ENCODE peak calls at places on chromosome 9, in four cellular contexts. X is breast epithelium, Q is tibial nerve, I is NB4. Z is an unnamed sample.

GRCh38 chr9:126295936-126296600 is 30.6 kb upstream of the MVB12B start:
- DNase-seq in X (no peak), Q (no peak), I (no peak), Z (no peak)

GRCh38 chr9:98708933-98709911 is at the start of gene GABBR2:
- DNase-seq in X (no peak), Q (no peak), I (no peak), Z (no peak)

GRCh38 chr9:134291961-134292871 is 34.0 kb upstream of the RXRA start:
- DNase-seq in X (no peak), Q (no peak), I (no peak), Z (no peak)

GRCh38 chr9:124680714-124681390 is 90.3 kb downstream of the NR6A1 start:
- DNase-seq in X (no peak), Q (no peak), I (no peak), Z (no peak)

GRCh38 chr9:132651259-132651658 is 18.5 kb downstream of the DDX31 start:
- DNase-seq in X (no peak), Q (no peak), I (peak; percentile 76), Z (no peak)

GRCh38 chr9:106634641-106635040 is 228.3 kb upstream of the ZNF462 start:
- DNase-seq in X (no peak), Q (no peak), I (no peak), Z (no peak)

GRCh38 chr9:69104830-69105527 is 69.1 kb upstream of the TJP2 start:
- DNase-seq in X (peak; percentile 72), Q (no peak), I (no peak), Z (no peak)

GRCh38 chr9:77547113-77547731 is 100.9 kb downstream of the GNA14 start:
- DNase-seq in X (no peak), Q (no peak), I (no peak), Z (no peak)

GRCh38 chr9:101270325-101270701 is 114.5 kb downstream of the BAAT start:
- DNase-seq in X (no peak), Q (no peak), I (no peak), Z (no peak)

GRCh38 chr9:127783111-127783621 is 2.7 kb upstream of the CDK9 start:
- DNase-seq in X (no peak), Q (no peak), I (peak; percentile 98), Z (no peak)

GRCh38 chr9:127786773-127787123 is 914 bp downstream of the CDK9 start:
- DNase-seq in X (no peak), Q (no peak), I (no peak), Z (no peak)

GRCh38 chr9:127785933-127786772 is at the start of gene CDK9:
- DNase-seq in X (peak; percentile 88), Q (peak; percentile 84), I (peak; percentile 91), Z (peak; percentile 93)

GRCh38 chr9:127783644-127784043 is 2.2 kb upstream of the CDK9 start:
- DNase-seq in X (no peak), Q (no peak), I (peak; percentile 94), Z (no peak)

GRCh38 chr9:127785023-127785932 is 556 bp upstream of the CDK9 start:
- DNase-seq in X (peak; percentile 88), Q (peak; percentile 82), I (peak; percentile 91), Z (peak; percentile 89)
- H3K4me3 ChIP-seq in X (peak overlapping the region; percentile 99), Q (peak overlapping the region; percentile 50), I (peak overlapping the region; percentile 55), Z (peak overlapping the region; percentile 93)

GRCh38 chr9:100098887-100099721 is at the start of the genes ERP44 and INVS:
- DNase-seq in X (peak; percentile 96), Q (peak; percentile 98), I (peak; percentile 99), Z (peak; percentile 98)
- TF ChIP-seq POLR2A in X (peak; percentile 51), Q (peak; percentile 74), I (peak; percentile 76), Z (peak; percentile 73)

GRCh38 chr9:105063665-105064247 is 135.8 kb upstream of the ABCA1 start:
- DNase-seq in X (no peak), Q (peak; percentile 17), I (peak; percentile 40), Z (peak; percentile 27)

GRCh38 chr9:105067895-105068580 is 140.1 kb upstream of the ABCA1 start:
- DNase-seq in X (no peak), Q (no peak), I (peak; percentile 41), Z (no peak)

GRCh38 chr9:105066265-105066865 is 138.4 kb upstream of the ABCA1 start:
- DNase-seq in X (no peak), Q (peak; percentile 54), I (peak; percentile 46), Z (no peak)

GRCh38 chr9:105064248-105065118 is 136.5 kb upstream of the ABCA1 start:
- DNase-seq in X (peak; percentile 81), Q (peak; percentile 86), I (peak; percentile 59), Z (peak; percentile 88)

GRCh38 chr9:105065119-105066088 is 137.4 kb upstream of the ABCA1 start:
- DNase-seq in X (no peak), Q (no peak), I (no peak), Z (no peak)
- H3K4me3 ChIP-seq in X (no peak overlapping the region), Q (no peak overlapping the region), I (no peak overlapping the region), Z (no peak overlapping the region)

GRCh38 chr9:111352545-111352944 is 22.5 kb upstream of the OR2K2 start:
- DNase-seq in X (no peak), Q (no peak), I (no peak), Z (no peak)

GRCh38 chr9:111350556-111350955 is 20.5 kb upstream of the OR2K2 start:
- DNase-seq in X (no peak), Q (no peak), I (no peak), Z (no peak)

GRCh38 chr9:111349766-111350165 is 19.7 kb upstream of the OR2K2 start:
- DNase-seq in X (no peak), Q (no peak), I (no peak), Z (no peak)

GRCh38 chr9:111348821-111349271 is 18.8 kb upstream of the OR2K2 start:
- DNase-seq in X (no peak), Q (no peak), I (no peak), Z (no peak)
- TF ChIP-seq POLR2A in X (no peak), Q (no peak), I (no peak), Z (no peak)

GRCh38 chr9:136663311-136663679 is 579 bp downstream of the EGFL7 start:
- DNase-seq in X (no peak), Q (no peak), I (no peak), Z (no peak)

GRCh38 chr9:136662326-136662655 is 425 bp upstream of the EGFL7 start:
- DNase-seq in X (no peak), Q (no peak), I (no peak), Z (no peak)

GRCh38 chr9:136661641-136662325 is 933 bp upstream of the EGFL7 start:
- DNase-seq in X (no peak), Q (no peak), I (no peak), Z (no peak)

GRCh38 chr9:136664000-136664798 is 1.5 kb downstream of the EGFL7 start:
- DNase-seq in X (no peak), Q (no peak), I (no peak), Z (no peak)

DNA sequence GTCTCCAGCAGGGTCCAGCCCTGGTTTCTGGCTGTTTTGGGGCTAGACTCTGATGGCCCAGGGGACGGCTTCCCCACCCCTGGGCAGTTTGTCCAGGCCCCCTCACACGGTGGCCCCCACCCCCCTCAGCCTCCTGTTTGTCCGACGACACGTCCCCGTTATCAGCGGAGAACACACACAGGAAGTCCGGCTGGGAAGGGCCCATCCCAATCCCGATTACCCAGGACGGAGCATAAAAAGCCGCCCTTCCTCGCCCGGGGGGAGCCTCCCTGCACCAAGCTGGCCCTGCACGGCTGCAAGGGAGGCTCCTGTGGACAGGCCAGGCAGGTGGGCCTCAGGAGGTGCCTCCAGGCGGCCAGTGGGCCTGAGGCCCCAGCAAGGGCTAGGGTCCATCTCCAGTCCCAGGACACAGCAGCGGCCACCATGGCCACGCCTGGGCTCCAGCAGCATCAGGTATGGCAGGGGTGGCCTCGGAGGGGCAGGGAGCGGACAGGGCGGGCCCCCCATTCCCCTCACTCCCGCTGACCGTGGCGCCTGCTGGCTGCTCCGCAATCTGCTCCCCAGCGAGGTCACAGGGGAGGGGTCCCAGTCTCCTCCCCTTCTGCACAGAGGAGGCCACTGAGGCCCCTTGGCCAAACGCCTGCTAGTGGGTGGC is at the start of gene EGFL7:
- DNase-seq in X (no peak), Q (no peak), I (no peak), Z (peak; percentile 75)
- H3K4me3 ChIP-seq in X (peak within 1 kb of the TSS; percentile 51), Q (peak within 1 kb of the TSS; percentile 27), I (no peak within 1 kb of the TSS), Z (peak within 1 kb of the TSS; percentile 25)

GRCh38 chr9:129610193-129610472 is 10.8 kb downstream of the C9orf50 start:
- DNase-seq in X (no peak), Q (no peak), I (no peak), Z (peak; percentile 38)
- TF ChIP-seq POLR2A in X (no peak), Q (no peak), I (no peak), Z (no peak)

GRCh38 chr9:35687306-35687705 is 2.4 kb downstream of the TPM2 start:
- DNase-seq in X (no peak), Q (no peak), I (no peak), Z (no peak)
- H3K4me3 ChIP-seq in X (peak overlapping the region; percentile 55), Q (no peak overlapping the region), I (no peak overlapping the region), Z (peak overlapping the region; percentile 57)

GRCh38 chr9:131457746-131458145 is 45.0 kb upstream of the POMT1 start:
- DNase-seq in X (peak; percentile 6), Q (no peak), I (no peak), Z (peak; percentile 6)

GRCh38 chr9:131464354-131465000 is 38.2 kb upstream of the POMT1 start:
- DNase-seq in X (peak; percentile 30), Q (no peak), I (peak; percentile 24), Z (no peak)

GRCh38 chr9:131454028-131454427 is 48.7 kb upstream of the POMT1 start:
- DNase-seq in X (no peak), Q (no peak), I (no peak), Z (no peak)

GRCh38 chr9:131461166-131461565 is 41.6 kb upstream of the POMT1 start:
- DNase-seq in X (peak; percentile 31), Q (no peak), I (no peak), Z (no peak)

GRCh38 chr9:131459056-131459455 is 43.7 kb upstream of the POMT1 start:
- DNase-seq in X (peak; percentile 40), Q (no peak), I (no peak), Z (no peak)
- TF ChIP-seq POLR2A in X (no peak), Q (no peak), I (no peak), Z (no peak)

DNA sequence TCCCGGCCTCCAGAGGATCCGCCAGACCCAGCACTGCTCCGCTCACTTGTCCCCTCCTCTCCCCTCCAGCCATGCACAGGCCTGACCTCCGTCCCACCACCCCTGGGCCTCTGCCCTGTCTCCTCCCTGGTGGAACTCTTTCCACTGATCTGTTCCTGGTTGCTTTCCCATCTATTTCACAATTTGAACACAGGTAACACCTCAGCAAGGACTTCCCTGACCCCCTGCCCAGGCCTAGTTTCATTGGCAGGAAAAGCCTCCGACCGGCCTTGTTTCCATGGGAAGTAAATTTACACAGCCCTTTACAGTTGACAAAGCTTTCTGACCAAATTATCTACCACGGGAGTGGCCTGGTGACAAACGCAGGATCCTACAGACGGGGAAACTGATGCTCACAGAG is 14.8 kb downstream of the QSOX2 start:
- DNase-seq in X (no peak), Q (no peak), I (no peak), Z (no peak)
- H3K4me3 ChIP-seq in X (no peak overlapping the region), Q (no peak overlapping the region), I (no peak overlapping the region), Z (no peak overlapping the region)